ENCODE peak calls at places on chromosomes 6 and 20, in five cellular contexts. One of them, this sample, is unnamed.

GRCh38 chr6:50071921-50072320 is 22.2 kb upstream of the DEFB112 start:
- DNase-seq in right cardiac atrium: no peak
- DNase-seq in psoas muscle: no peak
- DNase-seq in fibroblast of lung: no peak
- DNase-seq in heart left ventricle: no peak
- DNase-seq in this sample: no peak

GRCh38 chr20:38805958-38806854 is 709 bp downstream of the PPP1R16B start:
- DNase-seq in psoas muscle: peak; percentile 53
- DNase-seq in right cardiac atrium: peak; percentile 66
- DNase-seq in fibroblast of lung: no peak
- DNase-seq in heart left ventricle: peak; percentile 33
- DNase-seq in this sample: peak; percentile 58

GRCh38 chr6:219641-220198 is 72.6 kb upstream of the DUSP22 start:
- DNase-seq in heart left ventricle: peak; percentile 62
- DNase-seq in psoas muscle: peak; percentile 71
- DNase-seq in right cardiac atrium: peak; percentile 87
- DNase-seq in fibroblast of lung: peak; percentile 62
- DNase-seq in this sample: no peak

GRCh38 chr20:61430228-61430624 is 178.2 kb downstream of the CDH4 start:
- DNase-seq in fibroblast of lung: no peak
- DNase-seq in right cardiac atrium: no peak
- DNase-seq in psoas muscle: no peak
- DNase-seq in heart left ventricle: no peak
- DNase-seq in this sample: no peak

GRCh38 chr6:22828179-22829062 is 259.1 kb downstream of the HDGFL1 start:
- DNase-seq in heart left ventricle: peak; percentile 22
- DNase-seq in fibroblast of lung: peak; percentile 93
- DNase-seq in psoas muscle: no peak
- DNase-seq in right cardiac atrium: peak; percentile 23
- DNase-seq in this sample: no peak

GRCh38 chr6:164897523-164898094 is 411.8 kb downstream of the C6orf118 start:
- DNase-seq in psoas muscle: no peak
- DNase-seq in heart left ventricle: no peak
- DNase-seq in right cardiac atrium: no peak
- DNase-seq in fibroblast of lung: no peak
- DNase-seq in this sample: no peak

GRCh38 chr6:167056370-167056769 is 57.2 kb downstream of the CEP43 start:
- DNase-seq in fibroblast of lung: no peak
- DNase-seq in heart left ventricle: no peak
- DNase-seq in right cardiac atrium: no peak
- DNase-seq in psoas muscle: no peak
- DNase-seq in this sample: peak; percentile 25

GRCh38 chr20:10863337-10864060 is 189.7 kb upstream of the JAG1 start:
- DNase-seq in psoas muscle: no peak
- DNase-seq in heart left ventricle: peak; percentile 28
- DNase-seq in right cardiac atrium: no peak
- DNase-seq in fibroblast of lung: peak; percentile 89
- DNase-seq in this sample: no peak

GRCh38 chr20:57397693-57398108 is 6.5 kb downstream of the RBM38 start:
- DNase-seq in right cardiac atrium: peak; percentile 55
- DNase-seq in heart left ventricle: no peak
- DNase-seq in psoas muscle: peak; percentile 63
- DNase-seq in fibroblast of lung: no peak
- DNase-seq in this sample: peak; percentile 83

GRCh38 chr20:4916991-4917881 is 84.1 kb downstream of the SLC23A2 start:
- DNase-seq in heart left ventricle: no peak
- DNase-seq in right cardiac atrium: no peak
- DNase-seq in psoas muscle: no peak
- DNase-seq in fibroblast of lung: no peak
- DNase-seq in this sample: no peak

GRCh38 chr6:74731204-74731603 is 474.6 kb downstream of the COL12A1 start:
- DNase-seq in heart left ventricle: no peak
- DNase-seq in psoas muscle: no peak
- DNase-seq in right cardiac atrium: no peak
- DNase-seq in fibroblast of lung: peak; percentile 11
- DNase-seq in this sample: no peak

GRCh38 chr6:118669561-118669960 is 18.2 kb upstream of the CEP85L start:
- DNase-seq in right cardiac atrium: no peak
- DNase-seq in heart left ventricle: no peak
- DNase-seq in fibroblast of lung: no peak
- DNase-seq in psoas muscle: no peak
- DNase-seq in this sample: no peak

GRCh38 chr6:118667988-118668387 is 16.6 kb upstream of the CEP85L start:
- DNase-seq in psoas muscle: no peak
- DNase-seq in right cardiac atrium: no peak
- DNase-seq in heart left ventricle: no peak
- DNase-seq in fibroblast of lung: no peak
- DNase-seq in this sample: no peak

GRCh38 chr6:118663993-118664985 is 12.9 kb upstream of the CEP85L start:
- DNase-seq in psoas muscle: no peak
- DNase-seq in right cardiac atrium: no peak
- DNase-seq in fibroblast of lung: no peak
- DNase-seq in heart left ventricle: no peak
- DNase-seq in this sample: no peak

GRCh38 chr6:118668761-118669411 is 17.5 kb upstream of the CEP85L start:
- DNase-seq in right cardiac atrium: no peak
- DNase-seq in fibroblast of lung: peak; percentile 80
- DNase-seq in psoas muscle: no peak
- DNase-seq in heart left ventricle: no peak
- DNase-seq in this sample: no peak

DNA sequence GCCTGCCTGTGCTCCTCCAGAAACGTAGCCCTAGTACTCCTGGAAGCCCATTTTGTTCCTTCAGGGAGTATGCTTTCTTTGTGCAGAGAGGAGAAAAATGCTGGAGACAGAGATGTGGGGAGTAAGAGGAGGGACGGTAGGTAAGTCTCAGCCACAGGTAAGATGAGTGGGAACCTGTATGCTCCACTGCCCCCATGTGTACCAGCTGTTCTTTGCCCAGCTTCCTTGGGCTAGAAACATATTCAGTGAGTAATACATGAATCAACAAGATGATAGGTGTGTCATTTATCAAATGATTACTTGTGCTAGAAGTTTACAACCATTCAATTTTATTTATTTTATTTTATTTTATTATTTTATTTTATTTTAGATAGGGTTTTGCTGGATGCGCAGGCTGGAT is 13.6 kb upstream of the CEP85L start:
- DNase-seq in fibroblast of lung: no peak
- DNase-seq in right cardiac atrium: no peak
- DNase-seq in heart left ventricle: no peak
- DNase-seq in psoas muscle: no peak
- DNase-seq in this sample: no peak
- H3K4me3 ChIP-seq in fibroblast of lung: no peak overlapping the region
- H3K4me3 ChIP-seq in right cardiac atrium: no peak overlapping the region
- H3K4me3 ChIP-seq in heart left ventricle: peak overlapping the region; percentile 3
- H3K4me3 ChIP-seq in psoas muscle: peak overlapping the region; percentile 54
- H3K4me3 ChIP-seq in this sample: peak overlapping the region; percentile 80

GRCh38 chr20:47970282-47970903 is 185.1 kb upstream of the SULF2 start:
- DNase-seq in fibroblast of lung: no peak
- DNase-seq in right cardiac atrium: no peak
- DNase-seq in psoas muscle: no peak
- DNase-seq in heart left ventricle: no peak
- DNase-seq in this sample: no peak
- H3K4me3 ChIP-seq in fibroblast of lung: no peak overlapping the region
- H3K4me3 ChIP-seq in right cardiac atrium: no peak overlapping the region
- H3K4me3 ChIP-seq in psoas muscle: no peak overlapping the region
- H3K4me3 ChIP-seq in heart left ventricle: no peak overlapping the region
- H3K4me3 ChIP-seq in this sample: no peak overlapping the region

GRCh38 chr6:30554404-30554803 is 1.9 kb downstream of the GNL1 start:
- DNase-seq in fibroblast of lung: no peak
- DNase-seq in psoas muscle: no peak
- DNase-seq in right cardiac atrium: no peak
- DNase-seq in heart left ventricle: no peak
- DNase-seq in this sample: no peak
- H3K4me3 ChIP-seq in fibroblast of lung: no peak overlapping the region
- H3K4me3 ChIP-seq in psoas muscle: no peak overlapping the region
- H3K4me3 ChIP-seq in right cardiac atrium: no peak overlapping the region
- H3K4me3 ChIP-seq in heart left ventricle: no peak overlapping the region
- H3K4me3 ChIP-seq in this sample: no peak overlapping the region

DNA sequence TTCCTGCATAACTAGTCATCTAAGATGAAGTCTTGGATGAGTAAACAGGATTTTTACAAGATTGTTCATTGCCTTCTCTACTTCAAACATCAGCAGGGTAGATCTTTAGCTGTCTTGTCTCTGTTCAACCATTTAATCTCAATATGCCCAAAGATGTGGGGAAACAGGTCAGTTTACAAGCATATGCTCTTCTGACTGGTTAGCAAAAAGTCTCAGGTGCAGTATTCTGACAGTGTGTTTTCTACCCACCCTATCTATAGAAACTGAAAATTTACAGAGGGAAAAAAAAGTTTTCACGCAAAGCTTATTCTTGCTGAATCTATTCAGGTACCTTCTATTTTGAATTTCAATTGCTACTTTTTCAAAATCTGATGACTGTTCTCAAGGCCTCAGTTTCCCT is 29.0 kb downstream of the MAP3K5 start:
- DNase-seq in psoas muscle: no peak
- DNase-seq in fibroblast of lung: no peak
- DNase-seq in right cardiac atrium: no peak
- DNase-seq in heart left ventricle: no peak
- DNase-seq in this sample: no peak
- H3K4me3 ChIP-seq in psoas muscle: no peak overlapping the region
- H3K4me3 ChIP-seq in fibroblast of lung: no peak overlapping the region
- H3K4me3 ChIP-seq in right cardiac atrium: no peak overlapping the region
- H3K4me3 ChIP-seq in heart left ventricle: no peak overlapping the region
- H3K4me3 ChIP-seq in this sample: peak overlapping the region; percentile 76

GRCh38 chr6:15505463-15505918 is 157.3 kb downstream of the DTNBP1 start:
- DNase-seq in psoas muscle: peak; percentile 75
- DNase-seq in fibroblast of lung: no peak
- DNase-seq in right cardiac atrium: peak; percentile 55
- DNase-seq in heart left ventricle: no peak
- DNase-seq in this sample: no peak
- H3K4me3 ChIP-seq in psoas muscle: peak overlapping the region; percentile 50
- H3K4me3 ChIP-seq in fibroblast of lung: no peak overlapping the region
- H3K4me3 ChIP-seq in right cardiac atrium: no peak overlapping the region
- H3K4me3 ChIP-seq in heart left ventricle: peak overlapping the region; percentile 23
- H3K4me3 ChIP-seq in this sample: no peak overlapping the region

GRCh38 chr6:6758915-6759654 is 170.6 kb downstream of the LY86 start:
- DNase-seq in fibroblast of lung: peak; percentile 83
- DNase-seq in heart left ventricle: peak; percentile 79
- DNase-seq in right cardiac atrium: no peak
- DNase-seq in psoas muscle: no peak
- DNase-seq in this sample: peak; percentile 10
- H3K4me3 ChIP-seq in fibroblast of lung: no peak overlapping the region
- H3K4me3 ChIP-seq in heart left ventricle: peak overlapping the region; percentile 15
- H3K4me3 ChIP-seq in right cardiac atrium: no peak overlapping the region
- H3K4me3 ChIP-seq in psoas muscle: peak overlapping the region; percentile 27
- H3K4me3 ChIP-seq in this sample: no peak overlapping the region

GRCh38 chr6:36627141-36627540 is 33.0 kb downstream of the SRSF3 start:
- DNase-seq in right cardiac atrium: no peak
- DNase-seq in heart left ventricle: no peak
- DNase-seq in fibroblast of lung: no peak
- DNase-seq in psoas muscle: no peak
- DNase-seq in this sample: no peak

GRCh38 chr6:36626636-36627035 is 32.5 kb downstream of the SRSF3 start:
- DNase-seq in psoas muscle: no peak
- DNase-seq in fibroblast of lung: no peak
- DNase-seq in heart left ventricle: no peak
- DNase-seq in right cardiac atrium: no peak
- DNase-seq in this sample: no peak

GRCh38 chr6:36625161-36625919 is 31.2 kb downstream of the SRSF3 start:
- DNase-seq in right cardiac atrium: no peak
- DNase-seq in heart left ventricle: no peak
- DNase-seq in psoas muscle: no peak
- DNase-seq in fibroblast of lung: peak; percentile 89
- DNase-seq in this sample: no peak

GRCh38 chr6:36629792-36630191 is 35.6 kb downstream of the SRSF3 start:
- DNase-seq in psoas muscle: no peak
- DNase-seq in heart left ventricle: no peak
- DNase-seq in right cardiac atrium: no peak
- DNase-seq in fibroblast of lung: no peak
- DNase-seq in this sample: no peak

DNA sequence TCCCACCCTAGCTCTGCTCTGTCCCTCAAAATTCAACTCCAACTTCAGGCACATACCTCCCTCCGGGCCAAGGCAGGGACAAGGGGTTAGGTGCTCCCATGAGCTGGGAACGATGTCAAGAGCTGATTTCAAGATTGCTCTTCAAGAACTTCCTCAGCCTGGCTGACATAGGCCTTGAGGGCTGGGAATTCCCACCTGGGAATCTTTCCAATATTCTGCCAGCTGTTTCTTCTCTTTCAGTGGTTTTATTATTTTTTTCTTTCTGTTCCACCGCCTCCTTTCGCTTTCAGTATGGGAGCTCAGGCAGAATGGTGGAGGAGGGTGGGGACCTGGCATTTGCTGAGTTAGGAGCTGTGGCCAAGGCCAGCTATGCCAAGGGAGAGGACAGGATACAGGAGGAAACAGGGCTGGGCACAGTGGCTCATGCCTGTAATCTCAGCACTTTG is 33.7 kb downstream of the SRSF3 start:
- DNase-seq in fibroblast of lung: peak; percentile 97
- DNase-seq in psoas muscle: no peak
- DNase-seq in heart left ventricle: peak; percentile 63
- DNase-seq in right cardiac atrium: peak; percentile 84
- DNase-seq in this sample: no peak
- H3K4me3 ChIP-seq in fibroblast of lung: no peak overlapping the region
- H3K4me3 ChIP-seq in psoas muscle: no peak overlapping the region
- H3K4me3 ChIP-seq in heart left ventricle: no peak overlapping the region
- H3K4me3 ChIP-seq in right cardiac atrium: no peak overlapping the region
- H3K4me3 ChIP-seq in this sample: no peak overlapping the region

GRCh38 chr6:28791002-28791383 is 132.8 kb downstream of the TRIM27 start:
- DNase-seq in right cardiac atrium: no peak
- DNase-seq in fibroblast of lung: no peak
- DNase-seq in psoas muscle: no peak
- DNase-seq in heart left ventricle: no peak
- DNase-seq in this sample: no peak

GRCh38 chr6:28789553-28790083 is 134.2 kb downstream of the TRIM27 start:
- DNase-seq in right cardiac atrium: no peak
- DNase-seq in psoas muscle: no peak
- DNase-seq in fibroblast of lung: peak; percentile 64
- DNase-seq in heart left ventricle: no peak
- DNase-seq in this sample: no peak

DNA sequence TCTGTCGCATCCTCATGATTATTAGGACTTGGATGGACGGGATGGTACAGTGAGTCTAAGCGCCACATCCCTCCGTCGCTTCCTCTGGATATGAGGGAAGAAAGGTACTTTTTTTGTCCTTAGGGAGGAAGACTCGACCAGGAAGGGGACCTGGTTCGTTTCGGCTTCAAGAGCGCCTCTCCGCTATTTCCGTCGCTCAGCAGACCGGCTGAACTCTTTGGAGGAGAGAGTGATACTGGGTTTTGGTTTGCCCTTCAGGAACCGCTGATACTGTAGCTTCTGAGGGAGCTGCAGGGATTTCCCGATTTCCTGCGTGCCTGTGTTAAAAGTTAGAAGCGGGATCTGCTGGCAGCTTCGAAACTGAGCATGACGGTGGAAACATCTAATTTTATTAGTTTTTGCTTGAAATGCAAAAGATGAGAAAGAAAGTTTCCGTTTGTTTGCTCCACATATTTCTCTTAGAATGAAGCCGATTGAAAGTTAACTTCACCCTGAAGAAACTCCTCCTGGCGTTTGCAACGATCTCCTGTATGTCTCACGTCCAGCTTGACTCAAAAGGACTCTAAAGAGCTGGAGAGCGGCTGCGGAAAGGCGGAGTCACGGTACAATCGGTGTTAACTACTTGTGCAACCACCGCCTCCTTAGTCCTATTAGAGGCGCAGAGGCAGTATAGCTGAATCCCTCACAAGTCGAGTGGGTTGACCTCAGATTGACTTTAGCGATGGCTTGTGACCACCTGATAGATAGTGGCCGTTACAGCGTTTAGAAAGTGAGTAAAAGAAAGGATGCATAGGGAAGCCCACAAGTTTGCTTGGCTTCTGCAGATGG is 129.4 kb downstream of the TRIM27 start:
- DNase-seq in fibroblast of lung: peak; percentile 38
- DNase-seq in psoas muscle: no peak
- DNase-seq in right cardiac atrium: no peak
- DNase-seq in heart left ventricle: no peak
- DNase-seq in this sample: no peak
- H3K4me3 ChIP-seq in fibroblast of lung: peak overlapping the region; percentile 40
- H3K4me3 ChIP-seq in psoas muscle: no peak overlapping the region
- H3K4me3 ChIP-seq in right cardiac atrium: no peak overlapping the region
- H3K4me3 ChIP-seq in heart left ventricle: no peak overlapping the region
- H3K4me3 ChIP-seq in this sample: no peak overlapping the region